ENCODE peak calls at places on chromosomes 16 and 17, in four cellular contexts. One of them, this sample, is unnamed.

GRCh38 chr16:24977673-24978065 is 37.5 kb downstream of the ARHGAP17 start:
- DNase-seq in IMR-90: peak
- DNase-seq in astrocyte of the cerebellum: peak
- DNase-seq in psoas muscle: no peak
- DNase-seq in this sample: no peak

GRCh38 chr17:57375770-57376181 is 119.5 kb downstream of the MSI2 start:
- DNase-seq in IMR-90: no peak
- DNase-seq in astrocyte of the cerebellum: no peak
- DNase-seq in psoas muscle: no peak
- DNase-seq in this sample: no peak

GRCh38 chr16:87924937-87925670 is 11.2 kb downstream of the CA5A start:
- DNase-seq in IMR-90: no peak
- DNase-seq in psoas muscle: no peak
- DNase-seq in astrocyte of the cerebellum: no peak
- DNase-seq in this sample: no peak

GRCh38 chr16:11700264-11701029 is 32.2 kb downstream of the SNN start:
- DNase-seq in astrocyte of the cerebellum: no peak
- DNase-seq in psoas muscle: no peak
- DNase-seq in IMR-90: peak
- DNase-seq in this sample: no peak

GRCh38 chr16:57244767-57245471 is at the start of gene ARL2BP:
- DNase-seq in psoas muscle: peak
- DNase-seq in IMR-90: peak
- DNase-seq in astrocyte of the cerebellum: peak
- DNase-seq in this sample: peak

GRCh38 chr16:25189305-25189704 is 27.4 kb upstream of the AQP8 start:
- DNase-seq in astrocyte of the cerebellum: no peak
- DNase-seq in psoas muscle: no peak
- DNase-seq in IMR-90: no peak
- DNase-seq in this sample: no peak

GRCh38 chr17:50273654-50274040 is 619 bp upstream of the TMEM92 start:
- DNase-seq in IMR-90: no peak
- DNase-seq in astrocyte of the cerebellum: no peak
- DNase-seq in psoas muscle: no peak
- DNase-seq in this sample: no peak

GRCh38 chr16:84369938-84370627 is 1.7 kb downstream of the ATP2C2 start:
- DNase-seq in IMR-90: no peak
- DNase-seq in astrocyte of the cerebellum: no peak
- DNase-seq in psoas muscle: no peak
- DNase-seq in this sample: no peak